ENCODE peak calls at places on chromosomes 6 and 20, in six cellular contexts. C is cardiac muscle cell, B is IMR-90, J is neuronal stem cell, P is left lung, X is lower lobe of right lung. N is an unnamed sample.

GRCh38 chr20:49979030-49979832 is 3.5 kb upstream of the SNAI1 start:
- DNase-seq in C (peak), B (no peak), J (peak), P (peak), X (peak), N (peak)

GRCh38 chr20:54985100-54985499 is 509.7 kb downstream of the DOK5 start:
- DNase-seq in C (no peak), B (no peak), J (no peak), P (no peak), X (no peak), N (no peak)

GRCh38 chr20:651713-652610 is 1.0 kb downstream of the SRXN1 start:
- DNase-seq in C (no peak), B (no peak), J (no peak), P (no peak), X (no peak), N (no peak)

GRCh38 chr6:56798163-56798562 is 155.5 kb upstream of the DST start:
- DNase-seq in C (no peak), B (peak), J (no peak), P (no peak), X (no peak), N (no peak)

GRCh38 chr6:167493961-167494697 is 169.2 kb downstream of the TTLL2 start:
- DNase-seq in C (peak), B (no peak), J (no peak), P (no peak), X (no peak), N (peak)

GRCh38 chr20:22430746-22431168 is 153.6 kb downstream of the FOXA2 start:
- DNase-seq in C (no peak), B (no peak), J (peak), P (no peak), X (no peak), N (no peak)

GRCh38 chr6:119346450-119346849 is 3.1 kb downstream of the MAN1A1 start:
- DNase-seq in C (no peak), B (no peak), J (no peak), P (no peak), X (no peak), N (no peak)

GRCh38 chr6:138517635-138518034 is 18.3 kb upstream of the NHSL1 start:
- DNase-seq in C (peak), B (peak), J (no peak), P (peak), X (peak), N (no peak)

DNA sequence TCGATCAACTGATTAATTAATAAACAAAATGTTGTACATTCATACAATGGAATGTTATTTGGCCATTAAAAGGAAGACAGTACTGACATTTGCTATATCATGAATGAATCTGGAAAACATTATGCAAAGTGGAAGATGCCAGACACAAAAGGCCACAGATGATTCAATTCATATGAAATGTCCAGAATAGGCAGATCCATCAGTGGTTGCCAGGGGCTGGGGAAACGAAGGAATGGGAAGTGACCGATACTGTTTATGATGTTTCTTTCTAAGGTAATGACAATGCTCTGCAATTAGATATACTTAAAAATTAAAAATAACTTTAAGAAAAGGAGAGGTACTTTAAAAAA is 37.2 kb downstream of the ELOVL5 start:
- DNase-seq in C (no peak), B (no peak), J (no peak), P (no peak), X (no peak), N (no peak)
- H3K27ac ChIP-seq in C (no peak), B (no peak), J (no peak), P (no peak), X (no peak), N (no peak)

GRCh38 chr6:108455688-108456087 is 105.0 kb upstream of the FOXO3 start:
- DNase-seq in C (no peak), B (no peak), J (no peak), P (no peak), X (no peak), N (no peak)

GRCh38 chr6:108453601-108454157 is 107.0 kb upstream of the FOXO3 start:
- DNase-seq in C (peak), B (peak), J (no peak), P (no peak), X (no peak), N (no peak)

GRCh38 chr6:108452725-108453195 is 108.0 kb upstream of the FOXO3 start:
- DNase-seq in C (peak), B (peak), J (no peak), P (no peak), X (no peak), N (no peak)

GRCh38 chr6:108448481-108448880 is 112.2 kb upstream of the FOXO3 start:
- DNase-seq in C (no peak), B (no peak), J (no peak), P (no peak), X (no peak), N (no peak)

GRCh38 chr6:108454356-108454755 is 106.4 kb upstream of the FOXO3 start:
- DNase-seq in C (no peak), B (no peak), J (no peak), P (no peak), X (no peak), N (no peak)
- H3K27ac ChIP-seq in C (no peak), B (no peak), J (no peak), P (no peak), X (no peak), N (no peak)

DNA sequence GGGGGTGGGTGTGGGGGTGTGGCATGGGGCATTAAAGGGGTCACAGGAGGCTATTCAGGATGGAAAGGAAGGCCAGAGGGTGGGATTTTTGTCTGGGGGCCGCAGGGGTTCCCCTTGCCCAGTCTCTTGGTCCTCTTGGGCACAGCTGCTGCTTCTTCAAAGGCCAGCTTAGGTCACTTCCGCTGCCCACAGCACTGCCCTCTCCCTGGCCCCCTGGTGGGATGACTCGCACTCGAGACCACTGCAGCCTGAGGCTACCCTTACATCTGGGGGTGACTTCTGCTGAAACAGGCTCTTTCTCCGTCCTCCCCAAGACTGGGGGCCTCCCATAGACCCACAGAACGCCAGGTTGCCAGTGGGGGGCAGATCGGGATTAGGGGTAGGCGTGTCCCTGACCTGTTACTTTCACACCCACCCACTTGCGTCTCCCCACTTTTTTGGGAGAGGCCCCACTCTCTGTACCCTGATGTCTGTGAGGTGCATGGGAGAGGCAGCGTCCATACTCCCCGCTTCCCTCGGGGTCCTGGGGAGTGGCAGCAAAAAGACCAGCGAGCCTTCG is 1.3 kb downstream of the LKAAEAR1 start:
- DNase-seq in C (no peak), B (no peak), J (no peak), P (no peak), X (no peak), N (no peak)
- H3K27ac ChIP-seq in C (no peak), B (no peak), J (no peak), P (peak), X (no peak), N (no peak)

DNA sequence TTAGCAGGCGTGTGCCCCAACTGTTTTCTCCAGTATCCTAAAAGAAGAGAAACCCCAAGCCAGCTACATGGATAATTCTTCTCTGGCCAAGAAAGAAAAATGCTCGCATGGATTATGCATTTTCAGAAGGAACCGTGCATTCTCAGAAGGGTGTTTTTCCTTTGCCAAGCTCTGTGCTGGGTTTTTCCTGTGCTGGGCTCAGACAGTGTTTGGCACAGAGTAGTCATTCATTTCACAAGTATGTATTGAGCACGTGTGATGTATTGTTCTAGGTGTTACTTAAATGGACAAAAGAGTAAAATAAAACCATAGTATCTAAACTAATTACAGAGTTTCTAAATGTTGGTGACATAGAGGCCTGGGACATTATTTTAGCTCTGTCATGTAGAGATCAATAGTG is 62.7 kb upstream of the ZNF133 start:
- DNase-seq in C (peak), B (no peak), J (no peak), P (no peak), X (no peak), N (no peak)
- H3K27ac ChIP-seq in C (peak), B (no peak), J (peak), P (no peak), X (no peak), N (no peak)

DNA sequence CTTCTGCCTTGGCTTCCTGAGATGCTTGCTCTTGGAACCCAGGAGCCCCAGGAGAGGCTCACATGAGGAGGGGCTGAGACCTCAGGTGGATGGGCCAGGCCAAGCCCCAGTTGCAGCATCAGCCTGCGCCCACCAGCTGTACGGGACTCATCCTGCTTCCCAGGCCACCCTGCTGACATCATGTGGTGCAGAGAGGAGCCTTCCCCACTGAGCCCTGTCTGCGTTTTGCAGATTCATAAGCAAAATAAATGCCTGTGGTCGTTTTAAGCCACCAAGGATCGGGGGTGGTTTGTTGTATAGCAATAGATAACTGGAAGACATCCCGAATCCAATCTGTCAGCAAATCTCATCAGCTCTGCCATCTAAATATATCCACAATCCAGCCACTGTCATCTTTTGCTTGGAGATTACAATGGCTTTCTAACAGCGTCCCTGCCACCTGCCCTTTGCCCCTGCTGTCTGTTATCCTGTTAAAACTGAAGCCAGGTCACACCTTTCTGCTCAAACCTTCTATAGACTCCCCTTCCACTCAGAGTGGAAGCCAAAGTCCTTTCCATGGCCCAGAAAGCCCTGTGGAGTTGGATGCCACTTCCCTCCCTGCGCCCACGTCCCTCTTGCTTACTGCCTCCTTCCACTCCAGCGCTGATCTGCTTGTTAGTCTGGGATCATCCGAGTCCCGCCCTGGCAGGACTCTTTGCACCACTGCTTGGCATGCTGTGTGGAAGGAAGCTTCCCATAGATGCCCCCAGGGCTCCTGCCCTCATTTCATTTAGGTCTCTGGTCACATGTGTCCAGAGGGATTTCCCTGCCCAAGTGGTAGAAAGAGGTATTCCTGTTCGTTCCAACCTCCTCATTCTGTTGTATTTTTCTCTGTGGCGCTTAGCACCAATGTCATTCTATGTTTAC is 24.0 kb upstream of the MLN start:
- DNase-seq in C (no peak), B (peak), J (no peak), P (no peak), X (peak), N (no peak)
- H3K27ac ChIP-seq in C (no peak), B (no peak), J (no peak), P (no peak), X (no peak), N (no peak)

GRCh38 chr6:4280721-4281120 is 145.3 kb upstream of the ECI2 start:
- DNase-seq in C (peak), B (peak), J (no peak), P (no peak), X (no peak), N (no peak)

GRCh38 chr6:4282926-4283325 is 147.6 kb upstream of the ECI2 start:
- DNase-seq in C (no peak), B (no peak), J (no peak), P (no peak), X (no peak), N (no peak)

GRCh38 chr6:4280031-4280430 is 144.7 kb upstream of the ECI2 start:
- DNase-seq in C (no peak), B (no peak), J (no peak), P (no peak), X (no peak), N (no peak)

DNA sequence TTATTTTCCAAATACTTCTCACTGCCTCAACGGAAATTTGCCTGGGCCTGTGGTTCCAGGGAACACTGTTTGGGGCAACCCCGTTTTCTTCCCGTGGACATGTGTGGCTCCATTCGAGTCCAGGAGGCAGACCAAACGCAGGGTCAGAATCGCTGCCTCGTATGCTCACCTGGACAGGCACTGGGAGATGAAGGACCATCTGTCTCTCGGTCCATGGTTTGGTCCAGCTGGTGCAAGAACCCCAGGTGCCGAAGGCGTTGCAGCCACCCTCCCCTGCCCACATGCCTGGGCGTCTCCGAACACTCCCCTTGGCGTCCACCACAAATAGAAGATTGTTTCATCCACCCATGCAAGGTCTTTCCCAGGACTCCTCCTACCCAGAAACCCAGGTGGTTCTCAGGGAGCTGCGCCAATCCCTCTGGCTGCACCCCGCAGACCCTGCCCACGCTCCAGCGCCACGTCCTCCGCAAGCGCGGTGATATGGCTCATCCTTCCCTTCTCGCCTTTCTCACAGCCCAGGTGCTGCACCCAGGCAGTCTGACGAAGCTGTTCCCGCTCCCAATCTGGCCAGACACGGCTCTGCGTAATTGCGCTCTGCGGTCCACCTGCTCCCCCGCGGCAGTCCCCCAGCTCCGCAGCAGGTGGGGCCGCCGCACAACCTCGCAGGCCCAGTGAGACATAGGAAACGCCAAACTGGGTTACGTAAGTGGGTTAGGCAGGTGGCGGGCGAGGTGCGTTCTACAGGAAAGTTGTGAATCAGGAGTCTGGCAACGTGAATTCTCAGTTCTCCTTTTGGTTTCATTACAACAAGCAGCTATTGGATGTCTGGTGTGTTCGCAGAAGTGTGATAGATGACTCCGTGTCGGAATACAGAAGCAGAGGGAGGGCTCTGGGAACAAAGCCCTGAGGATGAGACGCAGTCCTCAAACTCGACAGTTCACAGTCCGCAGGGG is 146.2 kb upstream of the ECI2 start:
- DNase-seq in C (peak), B (peak), J (peak), P (peak), X (peak), N (peak)
- H3K27ac ChIP-seq in C (no peak), B (no peak), J (no peak), P (no peak), X (no peak), N (no peak)

GRCh38 chr20:37417146-37417856 is 71.4 kb downstream of the SRC start:
- DNase-seq in C (no peak), B (no peak), J (no peak), P (no peak), X (no peak), N (no peak)
- H3K27ac ChIP-seq in C (no peak), B (no peak), J (no peak), P (no peak), X (no peak), N (no peak)

N was measured in upper lobe of right lung.